ENCODE peak calls at places on chromosomes 16 and 17, in nine cellular contexts. P, L, C, O, R, N, A, X and U are unnamed samples.
A peak's percentile ranks its signal among the peaks of the same experiment; 100 is the strongest.

GRCh38 chr17:17987901-17988300 is 15.2 kb downstream of the DRC3 start:
- DNase-seq in P (no peak), L (no peak), C (no peak), O (no peak), R (no peak), N (no peak), A (no peak), X (no peak), U (no peak)

GRCh38 chr16:9364721-9365693 is 273.6 kb downstream of the HAPSTR1 start:
- DNase-seq in P (peak; percentile 65), L (no peak), C (peak; percentile 47), O (no peak), R (no peak), N (no peak), A (peak; percentile 86), X (peak; percentile 35), U (no peak)

GRCh38 chr16:49458221-49458620 is 84.6 kb downstream of the C16orf78 start:
- DNase-seq in P (no peak), L (no peak), C (no peak), O (no peak), R (no peak), N (no peak), A (no peak), X (no peak), U (no peak)

GRCh38 chr17:17495448-17496188 is 577 bp downstream of the RASD1 start:
- DNase-seq in P (peak; percentile 48), L (peak; percentile 38), C (peak; percentile 17), O (no peak), R (peak; percentile 48), N (peak; percentile 68), A (no peak), X (peak; percentile 42), U (peak; percentile 28)

GRCh38 chr17:43477832-43478634 is 5.7 kb upstream of the DHX8 start:
- DNase-seq in P (no peak), L (no peak), C (no peak), O (peak; percentile 28), R (no peak), N (no peak), A (no peak), X (no peak), U (peak; percentile 19)

GRCh38 chr16:23597003-23597756 is 1.1 kb upstream of the NDUFAB1 start:
- DNase-seq in P (no peak), L (no peak), C (no peak), O (no peak), R (peak; percentile 19), N (no peak), A (no peak), X (peak; percentile 11), U (peak; percentile 11)

GRCh38 chr17:9513266-9513665 is 62.4 kb downstream of the STX8 start:
- DNase-seq in P (no peak), L (no peak), C (no peak), O (no peak), R (peak; percentile 24), N (no peak), A (no peak), X (no peak), U (peak; percentile 28)

GRCh38 chr17:2230877-2231276 is 72.7 kb downstream of the SMG6 start:
- DNase-seq in P (no peak), L (no peak), C (no peak), O (no peak), R (peak; percentile 80), N (no peak), A (no peak), X (no peak), U (peak; percentile 81)

GRCh38 chr16:72561-73537 is at the start of gene RHBDF1:
- DNase-seq in P (peak; percentile 52), L (peak; percentile 42), C (peak; percentile 70), O (peak; percentile 67), R (peak; percentile 62), N (peak; percentile 78), A (no peak), X (peak; percentile 68), U (peak; percentile 39)

GRCh38 chr16:16120382-16121184 is 102.7 kb downstream of the ABCC6 start:
- DNase-seq in P (peak; percentile 47), L (peak; percentile 19), C (peak; percentile 66), O (peak; percentile 13), R (peak; percentile 28), N (no peak), A (peak; percentile 83), X (peak; percentile 24), U (no peak)

GRCh38 chr17:78568494-78569115 is 8.6 kb downstream of the DNAH17 start:
- DNase-seq in P (no peak), L (peak; percentile 4), C (no peak), O (no peak), R (peak; percentile 86), N (no peak), A (no peak), X (no peak), U (peak; percentile 53)

DNA sequence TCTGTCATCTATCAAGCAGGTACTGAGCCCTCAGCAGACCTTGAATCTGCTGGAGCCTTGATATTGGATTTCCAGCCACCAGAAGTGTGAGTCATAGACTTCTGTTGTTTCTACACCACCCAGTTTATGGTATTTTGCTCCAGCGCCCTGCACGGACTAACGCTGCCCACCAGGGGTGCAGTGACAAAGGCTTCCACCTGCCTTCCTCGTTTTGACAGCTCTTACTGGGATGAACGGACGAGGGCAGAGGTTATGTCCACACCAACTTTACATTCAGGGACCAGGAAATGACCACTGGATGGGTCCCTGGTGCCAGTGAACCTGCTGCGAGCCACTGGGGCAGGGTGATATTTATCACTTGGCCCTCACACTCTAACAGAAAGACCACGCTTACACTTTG is 66.6 kb upstream of the CBX4 start:
- DNase-seq in P (no peak), L (no peak), C (no peak), O (no peak), R (no peak), N (no peak), A (no peak), X (no peak), U (no peak)
- TF ChIP-seq CTCF in P (no peak), L (no peak), C (no peak), O (no peak), R (peak; percentile 15), N (peak; percentile 54), A (no peak), X (no peak), U (no peak)

GRCh38 chr17:82920150-82920549 is 80.3 kb upstream of the ZNF750 start:
- DNase-seq in P (no peak), L (no peak), C (no peak), O (no peak), R (no peak), N (no peak), A (peak; percentile 79), X (no peak), U (no peak)
- H3K4me3 ChIP-seq in P (no peak overlapping the region), L (no peak overlapping the region), C (no peak overlapping the region), O (no peak overlapping the region), R (no peak overlapping the region), N (no peak overlapping the region), A (no peak overlapping the region), X (no peak overlapping the region), U (no peak overlapping the region)

DNA sequence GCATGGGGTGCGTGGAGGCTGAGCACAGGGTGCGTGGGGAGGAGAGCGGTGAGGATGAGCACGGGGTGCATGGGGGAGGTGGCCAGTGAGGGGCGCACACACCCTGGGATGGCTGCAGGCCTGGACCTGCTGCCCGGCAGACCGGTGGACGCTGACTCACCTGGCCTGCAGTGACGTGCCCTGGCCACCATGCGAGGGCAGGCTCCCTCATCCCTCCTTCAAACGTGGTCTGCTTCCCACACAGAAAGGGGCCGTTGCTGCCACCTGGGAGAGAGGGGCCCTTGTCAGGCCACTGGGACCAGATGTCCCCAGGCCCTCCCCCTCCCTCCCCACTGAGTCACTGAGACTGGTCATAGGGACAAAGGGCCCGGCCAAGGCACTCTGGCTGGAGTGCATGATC is 20.1 kb upstream of the APRT start:
- DNase-seq in P (no peak), L (no peak), C (no peak), O (no peak), R (no peak), N (no peak), A (no peak), X (no peak), U (no peak)
- TF ChIP-seq CTCF in P (no peak), L (no peak), C (no peak), O (no peak), R (no peak), N (no peak), A (no peak), X (no peak), U (no peak)

GRCh38 chr17:49763735-49764558 is at the start of gene FAM117A:
- DNase-seq in P (peak; percentile 98), L (peak; percentile 95), C (peak; percentile 99), O (peak; percentile 90), R (peak; percentile 97), N (peak; percentile 92), A (peak; percentile 97), X (peak; percentile 97), U (peak; percentile 97)

GRCh38 chr17:49760909-49761558 is 2.9 kb downstream of the FAM117A start:
- DNase-seq in P (no peak), L (no peak), C (no peak), O (no peak), R (peak; percentile 40), N (no peak), A (no peak), X (no peak), U (no peak)

GRCh38 chr17:49764559-49765180 is 739 bp upstream of the FAM117A start:
- DNase-seq in P (no peak), L (no peak), C (peak; percentile 38), O (no peak), R (no peak), N (no peak), A (no peak), X (no peak), U (no peak)

GRCh38 chr17:49760296-49760695 is 3.6 kb downstream of the FAM117A start:
- DNase-seq in P (no peak), L (no peak), C (no peak), O (no peak), R (no peak), N (no peak), A (no peak), X (no peak), U (no peak)

DNA sequence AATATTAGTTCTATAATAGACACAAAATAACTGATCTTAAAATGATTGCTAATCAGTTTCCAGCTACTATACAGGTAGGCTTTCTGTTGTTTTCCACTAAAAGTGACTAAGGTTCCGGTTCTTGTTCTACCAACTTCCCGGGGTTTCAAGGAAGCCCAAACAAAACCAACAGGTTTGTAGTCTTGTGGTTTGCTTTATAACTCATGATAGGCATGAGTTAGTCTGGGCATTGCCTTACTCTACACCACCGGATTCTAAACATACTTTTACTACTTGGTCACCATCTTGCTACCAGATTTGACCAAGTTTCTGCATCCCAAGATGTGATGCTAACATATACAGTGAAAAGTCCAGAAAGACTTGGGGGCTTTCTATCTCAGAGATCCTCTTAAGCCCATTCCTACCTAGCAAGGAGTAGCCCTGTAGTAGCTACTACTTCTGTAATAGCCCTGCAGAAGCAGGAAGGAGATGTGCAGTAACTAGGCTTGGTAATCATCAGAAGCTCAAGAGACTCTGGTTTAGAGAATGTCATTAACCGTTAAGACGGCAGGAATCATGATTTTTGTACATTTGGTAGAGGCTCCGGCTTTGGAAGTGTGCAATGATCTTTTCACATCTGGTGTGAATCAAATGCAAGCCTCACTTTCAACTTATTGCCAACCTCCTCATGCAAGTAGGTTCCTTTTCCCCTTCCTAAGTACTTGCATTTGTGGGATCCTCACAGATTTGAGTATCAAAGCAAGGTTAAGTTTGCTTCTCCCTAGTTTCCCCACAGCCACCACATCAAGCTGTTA is 1.6 kb downstream of the FAM117A start:
- DNase-seq in P (no peak), L (peak; percentile 30), C (no peak), O (no peak), R (no peak), N (no peak), A (no peak), X (no peak), U (no peak)
- H3K4me3 ChIP-seq in P (peak overlapping the region; percentile 99), L (peak overlapping the region; percentile 37), C (peak overlapping the region; percentile 9), O (no peak overlapping the region), R (peak overlapping the region; percentile 72), N (peak overlapping the region; percentile 83), A (peak overlapping the region; percentile 72), X (no peak overlapping the region), U (no peak overlapping the region)

GRCh38 chr16:72969146-72969545 is 78.8 kb downstream of the ZFHX3 start:
- DNase-seq in P (no peak), L (no peak), C (no peak), O (no peak), R (no peak), N (no peak), A (no peak), X (no peak), U (no peak)
- TF ChIP-seq CTCF in P (no peak), L (no peak), C (no peak), O (no peak), R (no peak), N (no peak), A (no peak), X (no peak), U (no peak)